ENCODE peak calls at places on chromosomes 2 and 18, in four cellular contexts. One of them, this sample, is unnamed.

GRCh38 chr2:17873021-17873420 is 5.4 kb upstream of the KCNS3 start:
- DNase-seq in cardiac muscle cell: no peak
- DNase-seq in lower lobe of right lung: no peak
- DNase-seq in GM20000: no peak
- DNase-seq in this sample: no peak

GRCh38 chr18:55245200-55245599 is 285.9 kb upstream of the CCDC68 start:
- DNase-seq in cardiac muscle cell: no peak
- DNase-seq in lower lobe of right lung: no peak
- DNase-seq in GM20000: no peak
- DNase-seq in this sample: no peak

GRCh38 chr2:56741601-56742102 is 557.9 kb downstream of the CCDC85A start:
- DNase-seq in cardiac muscle cell: peak; percentile 5
- DNase-seq in lower lobe of right lung: peak; percentile 37
- DNase-seq in GM20000: no peak
- DNase-seq in this sample: no peak

GRCh38 chr2:210461401-210461800 is 15.2 kb downstream of the LANCL1 start:
- DNase-seq in cardiac muscle cell: no peak
- DNase-seq in lower lobe of right lung: no peak
- DNase-seq in GM20000: peak; percentile 10
- DNase-seq in this sample: no peak

GRCh38 chr2:74019516-74019915 is 34.8 kb downstream of the TET3 start:
- DNase-seq in cardiac muscle cell: no peak
- DNase-seq in lower lobe of right lung: no peak
- DNase-seq in GM20000: no peak
- DNase-seq in this sample: no peak

GRCh38 chr2:218261424-218262273 is 834 bp downstream of the GPBAR1 start:
- DNase-seq in cardiac muscle cell: no peak
- DNase-seq in lower lobe of right lung: no peak
- DNase-seq in GM20000: no peak
- DNase-seq in this sample: no peak

GRCh38 chr2:199940373-199940772 is 14.9 kb downstream of the TYW5 start:
- DNase-seq in cardiac muscle cell: no peak
- DNase-seq in lower lobe of right lung: no peak
- DNase-seq in GM20000: no peak
- DNase-seq in this sample: no peak

GRCh38 chr2:64645014-64645418 is 8.7 kb downstream of the SERTAD2 start:
- DNase-seq in cardiac muscle cell: peak; percentile 89
- DNase-seq in lower lobe of right lung: no peak
- DNase-seq in GM20000: no peak
- DNase-seq in this sample: no peak

GRCh38 chr18:27412551-27412950 is 227.4 kb upstream of the CHST9 start:
- DNase-seq in cardiac muscle cell: no peak
- DNase-seq in lower lobe of right lung: no peak
- DNase-seq in GM20000: no peak
- DNase-seq in this sample: no peak

GRCh38 chr2:64222351-64222750 is 78.1 kb upstream of the PELI1 start:
- DNase-seq in cardiac muscle cell: no peak
- DNase-seq in lower lobe of right lung: no peak
- DNase-seq in GM20000: no peak
- DNase-seq in this sample: no peak

GRCh38 chr18:72867721-72868665 is at the start of gene NETO1:
- DNase-seq in cardiac muscle cell: peak; percentile 54
- DNase-seq in lower lobe of right lung: no peak
- DNase-seq in GM20000: peak; percentile 48
- DNase-seq in this sample: peak; percentile 53

DNA sequence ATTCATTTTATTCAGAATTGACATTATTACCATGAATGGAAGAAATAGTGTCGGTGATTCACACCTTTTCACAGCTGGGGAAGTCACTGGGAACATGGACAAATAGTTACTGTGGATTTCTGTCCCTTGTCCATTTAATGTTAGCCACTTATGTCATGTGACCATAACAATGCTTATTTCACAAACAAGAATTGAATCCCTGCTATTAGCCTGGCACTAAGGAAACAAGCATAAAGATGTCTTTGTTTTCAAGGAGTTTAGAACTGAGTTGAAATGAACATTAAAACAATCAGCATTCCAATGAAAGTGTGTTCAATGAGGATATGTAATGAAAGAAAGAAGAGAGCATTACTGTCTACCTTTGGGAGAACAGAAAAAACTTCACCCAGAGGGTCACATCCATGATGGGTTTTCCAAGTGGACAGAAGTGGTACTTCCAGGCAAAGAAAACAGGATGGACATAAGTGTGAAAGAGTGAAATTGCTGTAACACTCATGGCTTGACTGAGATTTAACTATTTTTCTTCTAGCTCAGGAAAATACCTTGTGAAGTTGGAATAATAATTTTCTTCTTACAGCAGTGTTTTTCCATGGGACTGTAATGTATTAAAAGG is 324.5 kb upstream of the UBE2E3 start:
- DNase-seq in cardiac muscle cell: no peak
- DNase-seq in lower lobe of right lung: no peak
- DNase-seq in GM20000: no peak
- DNase-seq in this sample: no peak
- TF ChIP-seq CTCF in cardiac muscle cell: peak; percentile 18
- TF ChIP-seq CTCF in lower lobe of right lung: no peak
- TF ChIP-seq CTCF in GM20000: no peak
- TF ChIP-seq CTCF in this sample: no peak

GRCh38 chr18:61322265-61322873 is 10.9 kb upstream of the CDH20 start:
- DNase-seq in cardiac muscle cell: peak; percentile 78
- DNase-seq in lower lobe of right lung: no peak
- DNase-seq in GM20000: peak; percentile 74
- DNase-seq in this sample: peak; percentile 69
- TF ChIP-seq CTCF in cardiac muscle cell: peak; percentile 97
- TF ChIP-seq CTCF in lower lobe of right lung: peak; percentile 62
- TF ChIP-seq CTCF in GM20000: peak; percentile 89
- TF ChIP-seq CTCF in this sample: peak; percentile 97

GRCh38 chr2:204060896-204061640 is 124.5 kb downstream of the ICOS start:
- DNase-seq in cardiac muscle cell: no peak
- DNase-seq in lower lobe of right lung: no peak
- DNase-seq in GM20000: no peak
- DNase-seq in this sample: no peak
- TF ChIP-seq CTCF in cardiac muscle cell: no peak
- TF ChIP-seq CTCF in lower lobe of right lung: no peak
- TF ChIP-seq CTCF in GM20000: no peak
- TF ChIP-seq CTCF in this sample: no peak

GRCh38 chr18:53689886-53690285 is 534.6 kb downstream of the MBD2 start:
- DNase-seq in cardiac muscle cell: no peak
- DNase-seq in lower lobe of right lung: no peak
- DNase-seq in GM20000: no peak
- DNase-seq in this sample: no peak

GRCh38 chr18:53682796-53683195 is 541.7 kb downstream of the MBD2 start:
- DNase-seq in cardiac muscle cell: no peak
- DNase-seq in lower lobe of right lung: no peak
- DNase-seq in GM20000: no peak
- DNase-seq in this sample: no peak

GRCh38 chr18:53687002-53687401 is 537.5 kb downstream of the MBD2 start:
- DNase-seq in cardiac muscle cell: no peak
- DNase-seq in lower lobe of right lung: no peak
- DNase-seq in GM20000: no peak
- DNase-seq in this sample: no peak
- TF ChIP-seq CTCF in cardiac muscle cell: no peak
- TF ChIP-seq CTCF in lower lobe of right lung: no peak
- TF ChIP-seq CTCF in GM20000: no peak
- TF ChIP-seq CTCF in this sample: no peak

DNA sequence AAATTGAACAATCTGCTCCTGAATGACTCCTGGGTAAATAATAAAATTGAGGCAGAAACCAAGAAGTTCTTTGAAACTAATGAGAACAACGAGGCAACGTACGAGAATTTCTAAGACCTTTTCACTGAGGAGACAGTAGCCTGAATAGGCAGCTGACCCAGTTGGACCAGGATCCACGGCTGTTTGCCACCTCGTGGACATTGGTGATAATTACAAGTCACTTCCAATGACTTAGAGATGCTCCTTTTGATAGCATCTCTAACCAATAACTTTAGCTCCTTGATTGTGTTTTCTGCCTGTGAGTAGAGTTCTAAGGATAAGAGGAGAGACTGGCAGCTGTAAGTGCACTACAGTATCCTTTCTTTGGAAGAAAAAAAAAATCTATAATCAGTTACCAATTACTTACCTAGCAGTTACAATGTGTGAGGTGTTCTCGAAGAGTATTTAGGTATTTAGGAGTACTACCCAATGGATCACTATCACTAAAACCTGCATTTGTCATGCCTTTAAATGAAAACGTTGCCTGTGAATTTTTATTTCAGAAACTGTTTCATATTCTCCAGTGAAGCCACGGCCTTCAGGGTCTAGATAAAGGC is 31.3 kb upstream of the CNTNAP5 start:
- DNase-seq in cardiac muscle cell: peak; percentile 58
- DNase-seq in lower lobe of right lung: no peak
- DNase-seq in GM20000: peak; percentile 23
- DNase-seq in this sample: peak; percentile 12
- TF ChIP-seq CTCF in cardiac muscle cell: peak; percentile 50
- TF ChIP-seq CTCF in lower lobe of right lung: peak; percentile 47
- TF ChIP-seq CTCF in GM20000: peak; percentile 14
- TF ChIP-seq CTCF in this sample: peak; percentile 43

GRCh38 chr2:88303865-88304264 is 133.7 kb downstream of the THNSL2 start:
- DNase-seq in cardiac muscle cell: no peak
- DNase-seq in lower lobe of right lung: no peak
- DNase-seq in GM20000: no peak
- DNase-seq in this sample: no peak

GRCh38 chr2:88310787-88311186 is 140.6 kb downstream of the THNSL2 start:
- DNase-seq in cardiac muscle cell: no peak
- DNase-seq in lower lobe of right lung: no peak
- DNase-seq in GM20000: no peak
- DNase-seq in this sample: no peak

DNA sequence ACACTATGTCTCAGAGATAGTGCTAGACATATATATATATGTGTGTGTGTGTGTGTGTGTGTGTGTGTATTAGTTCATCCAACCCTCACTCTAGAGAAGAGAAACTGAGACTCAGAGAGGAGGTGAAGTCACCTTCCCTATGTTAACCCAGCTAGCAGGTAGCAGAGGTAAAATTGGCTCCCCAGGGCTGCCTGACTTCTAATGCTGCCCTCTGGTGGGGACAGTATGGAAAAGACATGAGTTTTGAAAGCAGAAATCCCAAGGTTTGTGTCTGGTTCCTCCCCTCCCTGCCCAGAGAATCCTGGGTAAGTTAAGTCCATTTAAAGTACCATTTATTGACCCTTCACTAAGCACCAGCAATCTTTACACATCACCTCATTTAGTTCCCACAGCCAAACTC is 137.7 kb downstream of the THNSL2 start:
- DNase-seq in cardiac muscle cell: peak; percentile 14
- DNase-seq in lower lobe of right lung: no peak
- DNase-seq in GM20000: peak; percentile 34
- DNase-seq in this sample: peak; percentile 30
- TF ChIP-seq CTCF in cardiac muscle cell: no peak
- TF ChIP-seq CTCF in lower lobe of right lung: peak; percentile 25
- TF ChIP-seq CTCF in GM20000: peak; percentile 25
- TF ChIP-seq CTCF in this sample: peak; percentile 53

DNA sequence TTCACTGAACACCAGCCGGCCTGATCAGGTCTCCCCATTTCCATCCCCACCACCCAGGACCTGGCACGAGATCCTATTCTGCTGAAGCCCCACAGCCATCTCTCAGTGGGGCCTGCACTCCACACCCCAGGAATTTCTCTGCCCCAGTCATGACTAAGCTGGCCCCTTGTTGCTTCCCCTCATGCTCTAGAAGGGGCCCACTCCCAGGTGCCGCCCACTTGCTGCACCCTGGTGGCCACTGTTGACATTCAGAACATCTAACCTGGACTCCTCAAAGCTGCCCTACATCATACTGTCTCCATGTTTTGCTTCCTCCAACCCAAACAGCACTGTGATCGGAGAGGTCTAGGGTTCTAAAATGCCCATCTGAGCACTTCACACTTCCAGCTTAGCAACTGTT is 90.7 kb upstream of the KLHL29 start:
- DNase-seq in cardiac muscle cell: no peak
- DNase-seq in lower lobe of right lung: no peak
- DNase-seq in GM20000: no peak
- DNase-seq in this sample: no peak
- TF ChIP-seq CTCF in cardiac muscle cell: no peak
- TF ChIP-seq CTCF in lower lobe of right lung: no peak
- TF ChIP-seq CTCF in GM20000: no peak
- TF ChIP-seq CTCF in this sample: no peak

DNA sequence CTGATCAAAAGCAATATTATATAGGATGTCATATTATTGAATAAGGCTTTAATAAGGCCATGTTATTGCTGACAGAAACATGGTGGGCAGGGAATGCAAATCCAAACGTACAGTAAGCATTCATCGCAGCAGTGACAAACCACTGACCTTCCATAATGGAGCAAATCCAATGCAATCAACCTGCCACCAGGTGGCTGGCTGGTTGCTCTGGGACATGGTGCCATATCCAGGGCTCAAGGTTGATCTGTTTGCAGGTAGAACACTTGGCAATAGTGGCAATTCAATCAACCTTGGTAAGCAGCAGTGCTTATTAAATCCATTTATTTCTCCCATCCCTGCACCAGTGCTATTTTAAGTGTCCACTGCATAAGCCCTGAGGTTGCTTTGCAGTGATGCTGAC is 75.4 kb downstream of the CERKL start:
- DNase-seq in cardiac muscle cell: no peak
- DNase-seq in lower lobe of right lung: no peak
- DNase-seq in GM20000: no peak
- DNase-seq in this sample: no peak
- TF ChIP-seq CTCF in cardiac muscle cell: no peak
- TF ChIP-seq CTCF in lower lobe of right lung: no peak
- TF ChIP-seq CTCF in GM20000: no peak
- TF ChIP-seq CTCF in this sample: no peak

DNA sequence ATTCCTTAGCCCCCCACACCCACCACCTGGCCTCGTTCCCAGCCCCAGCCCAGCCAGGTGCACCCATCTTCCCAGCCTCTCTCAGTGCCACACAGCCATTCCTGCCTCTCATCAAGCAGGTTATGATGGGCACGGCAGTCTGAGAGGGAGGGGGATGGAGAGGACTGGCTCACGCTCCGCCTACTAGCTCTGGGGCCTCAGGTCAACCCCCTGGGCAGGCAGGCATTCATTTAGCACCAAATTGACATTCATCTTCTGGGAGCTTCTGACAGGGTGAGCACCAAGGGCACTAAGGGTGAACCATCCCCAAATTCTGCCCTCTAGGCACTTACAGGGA is 66.2 kb upstream of the FOSL2 start:
- DNase-seq in cardiac muscle cell: no peak
- DNase-seq in lower lobe of right lung: no peak
- DNase-seq in GM20000: no peak
- DNase-seq in this sample: no peak
- TF ChIP-seq CTCF in cardiac muscle cell: no peak
- TF ChIP-seq CTCF in lower lobe of right lung: no peak
- TF ChIP-seq CTCF in GM20000: no peak
- TF ChIP-seq CTCF in this sample: no peak

This sample was measured in GM13977.